ENCODE peak calls at places on chromosome 2, in nine cellular contexts. One of them, this sample, is unnamed.

GRCh38 chr2:202149155-202149762 is 76.2 kb downstream of the KIAA2012 start:
- DNase-seq in Peyer's patch: no peak
- DNase-seq in HCT116: no peak
- DNase-seq in K562: no peak
- DNase-seq in GM12892: no peak
- DNase-seq in ovary: peak
- DNase-seq in A549: no peak
- DNase-seq in uterus: peak
- DNase-seq in stomach: no peak
- DNase-seq in this sample: no peak

GRCh38 chr2:234098675-234099195 is 48.2 kb downstream of the SPP2 start:
- DNase-seq in Peyer's patch: no peak
- DNase-seq in HCT116: no peak
- DNase-seq in K562: no peak
- DNase-seq in GM12892: no peak
- DNase-seq in ovary: no peak
- DNase-seq in A549: no peak
- DNase-seq in uterus: no peak
- DNase-seq in stomach: no peak
- DNase-seq in this sample: no peak

GRCh38 chr2:121055501-121055900 is 229.5 kb downstream of the TFCP2L1 start:
- DNase-seq in Peyer's patch: no peak
- DNase-seq in HCT116: no peak
- DNase-seq in K562: no peak
- DNase-seq in GM12892: no peak
- DNase-seq in ovary: no peak
- DNase-seq in A549: no peak
- DNase-seq in uterus: no peak
- DNase-seq in stomach: no peak
- DNase-seq in this sample: no peak

GRCh38 chr2:101818531-101819451 is 121.3 kb downstream of the MAP4K4 start:
- DNase-seq in Peyer's patch: no peak
- DNase-seq in HCT116: no peak
- DNase-seq in K562: no peak
- DNase-seq in GM12892: no peak
- DNase-seq in ovary: no peak
- DNase-seq in A549: no peak
- DNase-seq in uterus: no peak
- DNase-seq in stomach: no peak
- DNase-seq in this sample: no peak

GRCh38 chr2:50591642-50592041 is 440.3 kb downstream of the NRXN1 start:
- DNase-seq in Peyer's patch: no peak
- DNase-seq in HCT116: no peak
- DNase-seq in K562: no peak
- DNase-seq in GM12892: no peak
- DNase-seq in ovary: no peak
- DNase-seq in A549: no peak
- DNase-seq in uterus: no peak
- DNase-seq in stomach: no peak
- DNase-seq in this sample: no peak

GRCh38 chr2:107785756-107786155 is 40.9 kb upstream of the RGPD4 start:
- DNase-seq in Peyer's patch: no peak
- DNase-seq in HCT116: no peak
- DNase-seq in K562: no peak
- DNase-seq in GM12892: no peak
- DNase-seq in ovary: no peak
- DNase-seq in A549: no peak
- DNase-seq in uterus: no peak
- DNase-seq in stomach: no peak
- DNase-seq in this sample: no peak

GRCh38 chr2:23200460-23201113 is 184.4 kb upstream of the KLHL29 start:
- DNase-seq in Peyer's patch: no peak
- DNase-seq in HCT116: no peak
- DNase-seq in K562: no peak
- DNase-seq in GM12892: no peak
- DNase-seq in ovary: no peak
- DNase-seq in A549: no peak
- DNase-seq in uterus: no peak
- DNase-seq in stomach: no peak
- DNase-seq in this sample: no peak

GRCh38 chr2:42796427-42797248 is 4.3 kb upstream of the HAAO start:
- DNase-seq in Peyer's patch: no peak
- DNase-seq in HCT116: no peak
- DNase-seq in K562: no peak
- DNase-seq in GM12892: no peak
- DNase-seq in ovary: no peak
- DNase-seq in A549: no peak
- DNase-seq in uterus: no peak
- DNase-seq in stomach: no peak
- DNase-seq in this sample: no peak

GRCh38 chr2:71006955-71007799 is 12.5 kb upstream of the TEX261 start:
- DNase-seq in Peyer's patch: no peak
- DNase-seq in HCT116: no peak
- DNase-seq in K562: no peak
- DNase-seq in GM12892: no peak
- DNase-seq in ovary: no peak
- DNase-seq in A549: no peak
- DNase-seq in uterus: no peak
- DNase-seq in stomach: no peak
- DNase-seq in this sample: no peak

GRCh38 chr2:20168727-20169696 is 55.9 kb downstream of the SDC1 start:
- DNase-seq in Peyer's patch: no peak
- DNase-seq in HCT116: no peak
- DNase-seq in K562: no peak
- DNase-seq in GM12892: no peak
- DNase-seq in ovary: no peak
- DNase-seq in A549: no peak
- DNase-seq in uterus: no peak
- DNase-seq in stomach: no peak
- DNase-seq in this sample: no peak

GRCh38 chr2:27322766-27323591 is at the start of gene MPV17:
- DNase-seq in Peyer's patch: peak
- DNase-seq in HCT116: peak
- DNase-seq in K562: peak
- DNase-seq in GM12892: peak
- DNase-seq in ovary: peak
- DNase-seq in A549: peak
- DNase-seq in uterus: peak
- DNase-seq in stomach: peak
- DNase-seq in this sample: peak

GRCh38 chr2:27323592-27324285 is 842 bp upstream of the MPV17 start:
- DNase-seq in Peyer's patch: no peak
- DNase-seq in HCT116: no peak
- DNase-seq in K562: no peak
- DNase-seq in GM12892: no peak
- DNase-seq in ovary: no peak
- DNase-seq in A549: no peak
- DNase-seq in uterus: no peak
- DNase-seq in stomach: no peak
- DNase-seq in this sample: no peak

GRCh38 chr2:27324720-27325119 is 1.8 kb upstream of the MPV17 start:
- DNase-seq in Peyer's patch: no peak
- DNase-seq in HCT116: no peak
- DNase-seq in K562: no peak
- DNase-seq in GM12892: no peak
- DNase-seq in ovary: no peak
- DNase-seq in A549: no peak
- DNase-seq in uterus: no peak
- DNase-seq in stomach: no peak
- DNase-seq in this sample: no peak

GRCh38 chr2:27322301-27322765 is 564 bp downstream of the MPV17 start:
- DNase-seq in Peyer's patch: peak
- DNase-seq in HCT116: no peak
- DNase-seq in K562: no peak
- DNase-seq in GM12892: no peak
- DNase-seq in ovary: no peak
- DNase-seq in A549: peak
- DNase-seq in uterus: no peak
- DNase-seq in stomach: no peak
- DNase-seq in this sample: peak

DNA sequence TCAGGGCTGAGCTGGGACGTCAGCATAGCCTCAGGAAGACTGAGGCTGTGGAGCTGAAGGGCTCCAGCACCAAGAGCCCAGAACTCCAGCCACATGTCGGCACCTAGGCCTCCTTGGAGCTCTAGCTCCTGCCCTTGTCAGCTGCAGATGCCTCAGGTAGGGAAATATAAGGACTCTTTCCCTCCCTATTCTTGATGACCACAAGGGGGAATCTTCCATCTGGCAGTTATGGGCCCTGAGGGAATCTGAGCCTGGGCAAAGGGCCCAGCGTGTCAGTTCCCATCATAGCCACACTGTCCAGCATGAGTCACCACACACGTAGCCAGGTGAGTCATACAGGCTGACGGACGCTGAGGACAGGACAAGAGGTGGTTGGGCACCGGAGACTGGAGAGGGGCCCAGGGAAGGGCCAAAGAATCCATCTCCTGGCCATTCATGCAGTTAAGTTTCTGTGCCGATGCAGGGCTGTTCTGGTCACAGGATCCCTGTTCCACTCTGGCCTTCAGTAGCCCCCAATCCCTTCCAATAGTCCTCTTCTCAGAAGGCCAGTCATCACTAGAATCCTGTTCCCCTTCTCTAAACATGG is 1.8 kb downstream of the MPV17 start:
- DNase-seq in Peyer's patch: peak
- DNase-seq in HCT116: peak
- DNase-seq in K562: peak
- DNase-seq in GM12892: no peak
- DNase-seq in ovary: no peak
- DNase-seq in A549: peak
- DNase-seq in uterus: peak
- DNase-seq in stomach: peak
- DNase-seq in this sample: peak
- TF ChIP-seq POLR2A in Peyer's patch: no peak
- TF ChIP-seq POLR2A in HCT116: no peak
- TF ChIP-seq POLR2A in K562: no peak
- TF ChIP-seq POLR2A in GM12892: no peak
- TF ChIP-seq POLR2A in ovary: no peak
- TF ChIP-seq POLR2A in A549: no peak
- TF ChIP-seq POLR2A in uterus: no peak
- TF ChIP-seq POLR2A in stomach: no peak
- TF ChIP-seq POLR2A in this sample: no peak

DNA sequence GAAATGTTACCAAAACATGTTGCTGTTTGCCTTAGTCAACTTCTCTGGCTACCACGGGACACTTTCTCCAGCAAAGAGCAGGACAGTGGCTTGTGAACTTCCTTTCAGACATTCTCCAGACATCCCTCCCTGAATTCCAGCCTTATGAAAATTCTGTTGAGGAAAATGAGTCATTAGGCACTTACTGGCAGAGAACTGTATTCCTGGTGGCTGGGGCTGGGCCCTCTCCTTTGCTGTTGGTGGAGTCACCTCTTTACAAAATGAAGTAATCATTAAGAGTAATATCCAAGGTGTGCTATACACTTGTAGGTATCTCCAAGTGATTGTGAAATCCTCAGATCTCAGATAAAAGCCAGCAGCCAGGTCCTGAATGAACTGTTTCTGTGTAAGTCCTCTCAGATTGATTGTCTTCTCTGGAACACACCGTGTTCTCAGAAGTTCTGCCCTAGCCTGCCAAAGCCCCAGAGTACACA is 1.4 kb upstream of the FAP start:
- DNase-seq in Peyer's patch: no peak
- DNase-seq in HCT116: peak
- DNase-seq in K562: no peak
- DNase-seq in GM12892: no peak
- DNase-seq in ovary: no peak
- DNase-seq in A549: peak
- DNase-seq in uterus: peak
- DNase-seq in stomach: no peak
- DNase-seq in this sample: no peak
- TF ChIP-seq POLR2A in Peyer's patch: no peak
- TF ChIP-seq POLR2A in HCT116: no peak
- TF ChIP-seq POLR2A in K562: no peak
- TF ChIP-seq POLR2A in GM12892: no peak
- TF ChIP-seq POLR2A in ovary: no peak
- TF ChIP-seq POLR2A in A549: no peak
- TF ChIP-seq POLR2A in uterus: no peak
- TF ChIP-seq POLR2A in stomach: no peak
- TF ChIP-seq POLR2A in this sample: no peak

GRCh38 chr2:177271981-177272666 is 7.6 kb upstream of the NFE2L2 start:
- DNase-seq in Peyer's patch: no peak
- DNase-seq in HCT116: no peak
- DNase-seq in K562: no peak
- DNase-seq in GM12892: no peak
- DNase-seq in ovary: no peak
- DNase-seq in A549: no peak
- DNase-seq in uterus: no peak
- DNase-seq in stomach: no peak
- DNase-seq in this sample: no peak
- TF ChIP-seq POLR2A in Peyer's patch: no peak
- TF ChIP-seq POLR2A in HCT116: no peak
- TF ChIP-seq POLR2A in K562: no peak
- TF ChIP-seq POLR2A in GM12892: no peak
- TF ChIP-seq POLR2A in ovary: no peak
- TF ChIP-seq POLR2A in A549: no peak
- TF ChIP-seq POLR2A in uterus: no peak
- TF ChIP-seq POLR2A in stomach: no peak
- TF ChIP-seq POLR2A in this sample: no peak

GRCh38 chr2:60539177-60539576 is 14.3 kb downstream of the BCL11A start:
- DNase-seq in Peyer's patch: no peak
- DNase-seq in HCT116: no peak
- DNase-seq in K562: no peak
- DNase-seq in GM12892: no peak
- DNase-seq in ovary: no peak
- DNase-seq in A549: no peak
- DNase-seq in uterus: no peak
- DNase-seq in stomach: no peak
- DNase-seq in this sample: no peak

GRCh38 chr2:60548844-60549243 is 4.6 kb downstream of the BCL11A start:
- DNase-seq in Peyer's patch: no peak
- DNase-seq in HCT116: no peak
- DNase-seq in K562: no peak
- DNase-seq in GM12892: no peak
- DNase-seq in ovary: no peak
- DNase-seq in A549: no peak
- DNase-seq in uterus: no peak
- DNase-seq in stomach: no peak
- DNase-seq in this sample: no peak

GRCh38 chr2:60544980-60545560 is 8.4 kb downstream of the BCL11A start:
- DNase-seq in Peyer's patch: no peak
- DNase-seq in HCT116: no peak
- DNase-seq in K562: no peak
- DNase-seq in GM12892: no peak
- DNase-seq in ovary: no peak
- DNase-seq in A549: no peak
- DNase-seq in uterus: no peak
- DNase-seq in stomach: no peak
- DNase-seq in this sample: no peak

GRCh38 chr2:60540054-60540453 is 13.4 kb downstream of the BCL11A start:
- DNase-seq in Peyer's patch: no peak
- DNase-seq in HCT116: no peak
- DNase-seq in K562: no peak
- DNase-seq in GM12892: no peak
- DNase-seq in ovary: no peak
- DNase-seq in A549: no peak
- DNase-seq in uterus: no peak
- DNase-seq in stomach: no peak
- DNase-seq in this sample: peak

DNA sequence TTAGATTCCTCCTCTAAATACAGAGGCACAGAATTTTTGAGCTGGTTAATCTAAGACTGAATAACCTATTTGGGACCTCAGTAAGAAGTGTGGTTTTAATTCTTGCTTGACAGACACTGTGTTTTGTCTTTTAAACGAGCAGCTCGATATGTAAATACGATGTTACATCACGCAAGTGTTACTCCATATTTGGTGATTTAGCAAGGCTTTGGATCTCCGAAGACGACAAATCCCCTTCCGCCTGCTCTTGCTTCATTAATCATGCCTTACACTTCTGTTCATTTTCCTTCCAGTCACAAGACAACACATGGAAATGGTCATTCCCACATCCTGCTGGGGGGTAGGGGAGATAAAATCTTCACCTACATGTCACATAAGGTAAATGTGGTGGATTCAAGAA is 9.4 kb downstream of the BCL11A start:
- DNase-seq in Peyer's patch: no peak
- DNase-seq in HCT116: no peak
- DNase-seq in K562: no peak
- DNase-seq in GM12892: no peak
- DNase-seq in ovary: no peak
- DNase-seq in A549: no peak
- DNase-seq in uterus: no peak
- DNase-seq in stomach: no peak
- DNase-seq in this sample: no peak
- TF ChIP-seq POLR2A in Peyer's patch: no peak
- TF ChIP-seq POLR2A in HCT116: no peak
- TF ChIP-seq POLR2A in K562: no peak
- TF ChIP-seq POLR2A in GM12892: no peak
- TF ChIP-seq POLR2A in ovary: no peak
- TF ChIP-seq POLR2A in A549: no peak
- TF ChIP-seq POLR2A in uterus: no peak
- TF ChIP-seq POLR2A in stomach: no peak
- TF ChIP-seq POLR2A in this sample: no peak

This sample was measured in erythroblast.